ENCODE peak calls at places on chromosomes 13 and 19, in four cellular contexts. One of them, this sample, is unnamed.

GRCh38 chr13:24763596-24764275 is at the start of gene RNF17:
- DNase-seq in stimulated activated CD4-positive, alpha-beta T cell treated with anti-CD3 and anti-CD28 coated beads, Interleukin-1b, Interleukin-23, amount 100 ng/mL, for 4 hours: no peak
- DNase-seq in progenitor cell of endocrine pancreas: no peak
- DNase-seq in HCEC 1CT: no peak
- DNase-seq in this sample: no peak

GRCh38 chr13:30739646-30740642 is 4.6 kb downstream of the ALOX5AP start:
- DNase-seq in stimulated activated CD4-positive, alpha-beta T cell treated with anti-CD3 and anti-CD28 coated beads, Interleukin-1b, Interleukin-23, amount 100 ng/mL, for 4 hours: peak; percentile 53
- DNase-seq in progenitor cell of endocrine pancreas: no peak
- DNase-seq in HCEC 1CT: peak; percentile 75
- DNase-seq in this sample: peak; percentile 15

GRCh38 chr19:45503909-45504308 is 3.4 kb upstream of the VASP start:
- DNase-seq in stimulated activated CD4-positive, alpha-beta T cell treated with anti-CD3 and anti-CD28 coated beads, Interleukin-1b, Interleukin-23, amount 100 ng/mL, for 4 hours: no peak
- DNase-seq in progenitor cell of endocrine pancreas: no peak
- DNase-seq in HCEC 1CT: no peak
- DNase-seq in this sample: no peak

GRCh38 chr19:8489591-8490394 is 12.6 kb downstream of the PRAM1 start:
- DNase-seq in stimulated activated CD4-positive, alpha-beta T cell treated with anti-CD3 and anti-CD28 coated beads, Interleukin-1b, Interleukin-23, amount 100 ng/mL, for 4 hours: no peak
- DNase-seq in progenitor cell of endocrine pancreas: no peak
- DNase-seq in HCEC 1CT: no peak
- DNase-seq in this sample: no peak

GRCh38 chr13:93254775-93255174 is 28.2 kb downstream of the GPC6 start:
- DNase-seq in stimulated activated CD4-positive, alpha-beta T cell treated with anti-CD3 and anti-CD28 coated beads, Interleukin-1b, Interleukin-23, amount 100 ng/mL, for 4 hours: no peak
- DNase-seq in progenitor cell of endocrine pancreas: no peak
- DNase-seq in HCEC 1CT: no peak
- DNase-seq in this sample: no peak

GRCh38 chr19:2044709-2045500 is 6.1 kb downstream of the MKNK2 start:
- DNase-seq in stimulated activated CD4-positive, alpha-beta T cell treated with anti-CD3 and anti-CD28 coated beads, Interleukin-1b, Interleukin-23, amount 100 ng/mL, for 4 hours: no peak
- DNase-seq in progenitor cell of endocrine pancreas: no peak
- DNase-seq in HCEC 1CT: no peak
- DNase-seq in this sample: no peak

GRCh38 chr19:3512562-3512961 is 6.5 kb downstream of the FZR1 start:
- DNase-seq in stimulated activated CD4-positive, alpha-beta T cell treated with anti-CD3 and anti-CD28 coated beads, Interleukin-1b, Interleukin-23, amount 100 ng/mL, for 4 hours: no peak
- DNase-seq in progenitor cell of endocrine pancreas: no peak
- DNase-seq in HCEC 1CT: no peak
- DNase-seq in this sample: no peak

GRCh38 chr13:50969691-50970090 is 60.1 kb downstream of the RNASEH2B start:
- DNase-seq in stimulated activated CD4-positive, alpha-beta T cell treated with anti-CD3 and anti-CD28 coated beads, Interleukin-1b, Interleukin-23, amount 100 ng/mL, for 4 hours: no peak
- DNase-seq in progenitor cell of endocrine pancreas: no peak
- DNase-seq in HCEC 1CT: no peak
- DNase-seq in this sample: no peak

GRCh38 chr13:79679334-79679733 is 198.4 kb downstream of the NDFIP2 start:
- DNase-seq in stimulated activated CD4-positive, alpha-beta T cell treated with anti-CD3 and anti-CD28 coated beads, Interleukin-1b, Interleukin-23, amount 100 ng/mL, for 4 hours: peak; percentile 7
- DNase-seq in progenitor cell of endocrine pancreas: peak; percentile 51
- DNase-seq in HCEC 1CT: peak; percentile 56
- DNase-seq in this sample: no peak

GRCh38 chr19:45676851-45677263 is 8.8 kb downstream of the GIPR start:
- DNase-seq in stimulated activated CD4-positive, alpha-beta T cell treated with anti-CD3 and anti-CD28 coated beads, Interleukin-1b, Interleukin-23, amount 100 ng/mL, for 4 hours: peak; percentile 68
- DNase-seq in progenitor cell of endocrine pancreas: no peak
- DNase-seq in HCEC 1CT: no peak
- DNase-seq in this sample: peak; percentile 49

GRCh38 chr19:18000480-18000980 is 7.4 kb upstream of the ARRDC2 start:
- DNase-seq in stimulated activated CD4-positive, alpha-beta T cell treated with anti-CD3 and anti-CD28 coated beads, Interleukin-1b, Interleukin-23, amount 100 ng/mL, for 4 hours: no peak
- DNase-seq in progenitor cell of endocrine pancreas: no peak
- DNase-seq in HCEC 1CT: no peak
- DNase-seq in this sample: no peak

GRCh38 chr13:40329682-40330485 is 336.6 kb downstream of the FOXO1 start:
- DNase-seq in stimulated activated CD4-positive, alpha-beta T cell treated with anti-CD3 and anti-CD28 coated beads, Interleukin-1b, Interleukin-23, amount 100 ng/mL, for 4 hours: no peak
- DNase-seq in progenitor cell of endocrine pancreas: no peak
- DNase-seq in HCEC 1CT: no peak
- DNase-seq in this sample: no peak

GRCh38 chr13:97491452-97491851 is 57.5 kb downstream of the RAP2A start:
- DNase-seq in stimulated activated CD4-positive, alpha-beta T cell treated with anti-CD3 and anti-CD28 coated beads, Interleukin-1b, Interleukin-23, amount 100 ng/mL, for 4 hours: no peak
- DNase-seq in progenitor cell of endocrine pancreas: no peak
- DNase-seq in HCEC 1CT: no peak
- DNase-seq in this sample: no peak

GRCh38 chr19:14175351-14175792 is 30.6 kb downstream of the ADGRL1 start:
- DNase-seq in stimulated activated CD4-positive, alpha-beta T cell treated with anti-CD3 and anti-CD28 coated beads, Interleukin-1b, Interleukin-23, amount 100 ng/mL, for 4 hours: no peak
- DNase-seq in progenitor cell of endocrine pancreas: no peak
- DNase-seq in HCEC 1CT: no peak
- DNase-seq in this sample: no peak

GRCh38 chr13:30191491-30192100 is 115.8 kb downstream of the KATNAL1 start:
- DNase-seq in stimulated activated CD4-positive, alpha-beta T cell treated with anti-CD3 and anti-CD28 coated beads, Interleukin-1b, Interleukin-23, amount 100 ng/mL, for 4 hours: no peak
- DNase-seq in progenitor cell of endocrine pancreas: no peak
- DNase-seq in HCEC 1CT: peak; percentile 9
- DNase-seq in this sample: no peak

GRCh38 chr19:6694147-6694815 is 24.3 kb upstream of the TNFSF14 start:
- DNase-seq in stimulated activated CD4-positive, alpha-beta T cell treated with anti-CD3 and anti-CD28 coated beads, Interleukin-1b, Interleukin-23, amount 100 ng/mL, for 4 hours: no peak
- DNase-seq in progenitor cell of endocrine pancreas: no peak
- DNase-seq in HCEC 1CT: no peak
- DNase-seq in this sample: no peak

GRCh38 chr19:7916908-7917291 is 2.3 kb downstream of the TGFBR3L start:
- DNase-seq in stimulated activated CD4-positive, alpha-beta T cell treated with anti-CD3 and anti-CD28 coated beads, Interleukin-1b, Interleukin-23, amount 100 ng/mL, for 4 hours: no peak
- DNase-seq in progenitor cell of endocrine pancreas: no peak
- DNase-seq in HCEC 1CT: no peak
- DNase-seq in this sample: no peak

GRCh38 chr13:20431080-20431479 is 94.6 kb downstream of the CRYL1 start:
- DNase-seq in stimulated activated CD4-positive, alpha-beta T cell treated with anti-CD3 and anti-CD28 coated beads, Interleukin-1b, Interleukin-23, amount 100 ng/mL, for 4 hours: no peak
- DNase-seq in progenitor cell of endocrine pancreas: no peak
- DNase-seq in HCEC 1CT: no peak
- DNase-seq in this sample: no peak

GRCh38 chr13:109509154-109509905 is 277.1 kb downstream of the IRS2 start:
- DNase-seq in stimulated activated CD4-positive, alpha-beta T cell treated with anti-CD3 and anti-CD28 coated beads, Interleukin-1b, Interleukin-23, amount 100 ng/mL, for 4 hours: no peak
- DNase-seq in progenitor cell of endocrine pancreas: no peak
- DNase-seq in HCEC 1CT: peak; percentile 83
- DNase-seq in this sample: no peak

GRCh38 chr19:47257411-47258169 is 1.3 kb downstream of the CCDC9 start:
- DNase-seq in stimulated activated CD4-positive, alpha-beta T cell treated with anti-CD3 and anti-CD28 coated beads, Interleukin-1b, Interleukin-23, amount 100 ng/mL, for 4 hours: no peak
- DNase-seq in progenitor cell of endocrine pancreas: no peak
- DNase-seq in HCEC 1CT: no peak
- DNase-seq in this sample: no peak

GRCh38 chr13:113220141-113220598 is 10.8 kb downstream of the CUL4A start:
- DNase-seq in stimulated activated CD4-positive, alpha-beta T cell treated with anti-CD3 and anti-CD28 coated beads, Interleukin-1b, Interleukin-23, amount 100 ng/mL, for 4 hours: no peak
- DNase-seq in progenitor cell of endocrine pancreas: no peak
- DNase-seq in HCEC 1CT: no peak
- DNase-seq in this sample: no peak

GRCh38 chr19:7242601-7243258 is 51.5 kb downstream of the INSR start:
- DNase-seq in stimulated activated CD4-positive, alpha-beta T cell treated with anti-CD3 and anti-CD28 coated beads, Interleukin-1b, Interleukin-23, amount 100 ng/mL, for 4 hours: no peak
- DNase-seq in progenitor cell of endocrine pancreas: no peak
- DNase-seq in HCEC 1CT: peak; percentile 9
- DNase-seq in this sample: no peak

GRCh38 chr13:43388282-43389034 is 365.1 kb downstream of the DNAJC15 start:
- DNase-seq in stimulated activated CD4-positive, alpha-beta T cell treated with anti-CD3 and anti-CD28 coated beads, Interleukin-1b, Interleukin-23, amount 100 ng/mL, for 4 hours: no peak
- DNase-seq in progenitor cell of endocrine pancreas: no peak
- DNase-seq in HCEC 1CT: no peak
- DNase-seq in this sample: no peak

GRCh38 chr19:13557756-13558398 is 51.6 kb upstream of the CACNA1A start:
- DNase-seq in stimulated activated CD4-positive, alpha-beta T cell treated with anti-CD3 and anti-CD28 coated beads, Interleukin-1b, Interleukin-23, amount 100 ng/mL, for 4 hours: no peak
- DNase-seq in progenitor cell of endocrine pancreas: no peak
- DNase-seq in HCEC 1CT: no peak
- DNase-seq in this sample: no peak

GRCh38 chr19:49067554-49067953 is 2.9 kb upstream of the NTF4 start:
- DNase-seq in stimulated activated CD4-positive, alpha-beta T cell treated with anti-CD3 and anti-CD28 coated beads, Interleukin-1b, Interleukin-23, amount 100 ng/mL, for 4 hours: no peak
- DNase-seq in progenitor cell of endocrine pancreas: no peak
- DNase-seq in HCEC 1CT: no peak
- DNase-seq in this sample: no peak

GRCh38 chr13:49997935-49998334 is 1.1 kb downstream of the TRIM13 start:
- DNase-seq in stimulated activated CD4-positive, alpha-beta T cell treated with anti-CD3 and anti-CD28 coated beads, Interleukin-1b, Interleukin-23, amount 100 ng/mL, for 4 hours: no peak
- DNase-seq in progenitor cell of endocrine pancreas: no peak
- DNase-seq in HCEC 1CT: no peak
- DNase-seq in this sample: no peak

GRCh38 chr19:2973229-2973628 is 4.1 kb upstream of the TLE6 start:
- DNase-seq in stimulated activated CD4-positive, alpha-beta T cell treated with anti-CD3 and anti-CD28 coated beads, Interleukin-1b, Interleukin-23, amount 100 ng/mL, for 4 hours: no peak
- DNase-seq in progenitor cell of endocrine pancreas: no peak
- DNase-seq in HCEC 1CT: no peak
- DNase-seq in this sample: no peak

GRCh38 chr13:20359335-20359734 is 127.2 kb upstream of the GJB6 start:
- DNase-seq in stimulated activated CD4-positive, alpha-beta T cell treated with anti-CD3 and anti-CD28 coated beads, Interleukin-1b, Interleukin-23, amount 100 ng/mL, for 4 hours: no peak
- DNase-seq in progenitor cell of endocrine pancreas: no peak
- DNase-seq in HCEC 1CT: peak; percentile 100
- DNase-seq in this sample: no peak

GRCh38 chr19:45670670-45671453 is 2.8 kb downstream of the GIPR start:
- DNase-seq in stimulated activated CD4-positive, alpha-beta T cell treated with anti-CD3 and anti-CD28 coated beads, Interleukin-1b, Interleukin-23, amount 100 ng/mL, for 4 hours: no peak
- DNase-seq in progenitor cell of endocrine pancreas: peak; percentile 59
- DNase-seq in HCEC 1CT: peak; percentile 45
- DNase-seq in this sample: peak; percentile 27

GRCh38 chr19:17908244-17908643 is 24.6 kb upstream of the CCDC124 start:
- DNase-seq in stimulated activated CD4-positive, alpha-beta T cell treated with anti-CD3 and anti-CD28 coated beads, Interleukin-1b, Interleukin-23, amount 100 ng/mL, for 4 hours: no peak
- DNase-seq in progenitor cell of endocrine pancreas: no peak
- DNase-seq in HCEC 1CT: no peak
- DNase-seq in this sample: no peak

GRCh38 chr19:3270908-3271307 is 46.4 kb downstream of the CELF5 start:
- DNase-seq in stimulated activated CD4-positive, alpha-beta T cell treated with anti-CD3 and anti-CD28 coated beads, Interleukin-1b, Interleukin-23, amount 100 ng/mL, for 4 hours: peak; percentile 46
- DNase-seq in progenitor cell of endocrine pancreas: no peak
- DNase-seq in HCEC 1CT: peak; percentile 43
- DNase-seq in this sample: no peak

GRCh38 chr19:12364391-12365093 is 941 bp downstream of the ZNF442 start:
- DNase-seq in stimulated activated CD4-positive, alpha-beta T cell treated with anti-CD3 and anti-CD28 coated beads, Interleukin-1b, Interleukin-23, amount 100 ng/mL, for 4 hours: no peak
- DNase-seq in progenitor cell of endocrine pancreas: no peak
- DNase-seq in HCEC 1CT: no peak
- DNase-seq in this sample: no peak

GRCh38 chr13:32309812-32310706 is 5.1 kb downstream of the ZAR1L start:
- DNase-seq in stimulated activated CD4-positive, alpha-beta T cell treated with anti-CD3 and anti-CD28 coated beads, Interleukin-1b, Interleukin-23, amount 100 ng/mL, for 4 hours: no peak
- DNase-seq in progenitor cell of endocrine pancreas: no peak
- DNase-seq in HCEC 1CT: peak; percentile 60
- DNase-seq in this sample: no peak

GRCh38 chr19:46306501-46306900 is 9.7 kb downstream of the HIF3A start:
- DNase-seq in stimulated activated CD4-positive, alpha-beta T cell treated with anti-CD3 and anti-CD28 coated beads, Interleukin-1b, Interleukin-23, amount 100 ng/mL, for 4 hours: no peak
- DNase-seq in progenitor cell of endocrine pancreas: no peak
- DNase-seq in HCEC 1CT: no peak
- DNase-seq in this sample: no peak

GRCh38 chr13:64912141-64912540 is 2318.0 kb downstream of the PCDH9 start:
- DNase-seq in stimulated activated CD4-positive, alpha-beta T cell treated with anti-CD3 and anti-CD28 coated beads, Interleukin-1b, Interleukin-23, amount 100 ng/mL, for 4 hours: no peak
- DNase-seq in progenitor cell of endocrine pancreas: no peak
- DNase-seq in HCEC 1CT: no peak
- DNase-seq in this sample: no peak

GRCh38 chr19:13208964-13209796 is 59.0 kb downstream of the IER2 start:
- DNase-seq in stimulated activated CD4-positive, alpha-beta T cell treated with anti-CD3 and anti-CD28 coated beads, Interleukin-1b, Interleukin-23, amount 100 ng/mL, for 4 hours: no peak
- DNase-seq in progenitor cell of endocrine pancreas: no peak
- DNase-seq in HCEC 1CT: no peak
- DNase-seq in this sample: no peak

GRCh38 chr19:55116232-55117062 is 990 bp downstream of the PPP1R12C start:
- DNase-seq in stimulated activated CD4-positive, alpha-beta T cell treated with anti-CD3 and anti-CD28 coated beads, Interleukin-1b, Interleukin-23, amount 100 ng/mL, for 4 hours: no peak
- DNase-seq in progenitor cell of endocrine pancreas: no peak
- DNase-seq in HCEC 1CT: peak; percentile 66
- DNase-seq in this sample: no peak

GRCh38 chr19:2294377-2295335 is 12.7 kb upstream of the PEAK3 start:
- DNase-seq in stimulated activated CD4-positive, alpha-beta T cell treated with anti-CD3 and anti-CD28 coated beads, Interleukin-1b, Interleukin-23, amount 100 ng/mL, for 4 hours: no peak
- DNase-seq in progenitor cell of endocrine pancreas: no peak
- DNase-seq in HCEC 1CT: no peak
- DNase-seq in this sample: no peak

This sample was measured in activated CD4-positive, CD25-positive, alpha-beta regulatory T cell.